ENCODE peak calls at places on chromosomes 12 and 14, in four cellular contexts. X is CD8-positive, alpha-beta T cell; I is astrocyte; Q is upper lobe of right lung. W is an unnamed sample. For H3K4me1, the result is how much of the 10 kb centered on the place peaks cover.

GRCh38 chr12:94282675-94283074 is 134.3 kb downstream of the PLXNC1 start:
- DNase-seq in X (peak), I (no peak), Q (peak), W (peak)

GRCh38 chr14:104564744-104565679 is 14.6 kb upstream of the C14orf180 start:
- DNase-seq in X (no peak), I (no peak), Q (no peak), W (no peak)

GRCh38 chr14:35878272-35879140 is 52.4 kb downstream of the BRMS1L start:
- DNase-seq in X (no peak), I (peak), Q (no peak), W (no peak)

GRCh38 chr12:130967631-130968030 is 13.9 kb downstream of the ADGRD1 start:
- DNase-seq in X (no peak), I (no peak), Q (no peak), W (no peak)

GRCh38 chr14:77508249-77508648 is 9.6 kb upstream of the ISM2 start:
- DNase-seq in X (no peak), I (peak), Q (no peak), W (no peak)

GRCh38 chr12:128661216-128661550 is 162.6 kb downstream of the SLC15A4 start:
- DNase-seq in X (no peak), I (no peak), Q (no peak), W (no peak)

GRCh38 chr14:30375280-30375892 is 183.6 kb upstream of the G2E3 start:
- DNase-seq in X (peak), I (peak), Q (no peak), W (peak)

GRCh38 chr12:26723379-26724308 is 109.3 kb downstream of the ITPR2 start:
- DNase-seq in X (no peak), I (peak), Q (no peak), W (no peak)

GRCh38 chr12:57106021-57106708 is 5.0 kb downstream of the STAT6 start:
- DNase-seq in X (no peak), I (no peak), Q (no peak), W (no peak)

GRCh38 chr12:8948711-8949524 is 527 bp downstream of the M6PR start:
- DNase-seq in X (no peak), I (peak), Q (no peak), W (peak)

GRCh38 chr12:75853621-75854020 is 178.0 kb downstream of the PHLDA1 start:
- DNase-seq in X (no peak), I (no peak), Q (no peak), W (no peak)

GRCh38 chr14:93032301-93032929 is 83.3 kb downstream of the ITPK1 start:
- DNase-seq in X (no peak), I (no peak), Q (no peak), W (no peak)

GRCh38 chr14:101033006-101033405 is 129.5 kb upstream of the RTL1 start:
- DNase-seq in X (no peak), I (no peak), Q (peak), W (no peak)

GRCh38 chr12:107318804-107319535 is 225.6 kb upstream of the CRY1 start:
- DNase-seq in X (no peak), I (peak), Q (no peak), W (no peak)

GRCh38 chr12:10385181-10385613 is 4.6 kb downstream of the KLRK1 start:
- DNase-seq in X (no peak), I (peak), Q (no peak), W (no peak)

GRCh38 chr12:89162704-89163261 is 189.5 kb downstream of the DUSP6 start:
- DNase-seq in X (no peak), I (peak), Q (peak), W (no peak)

GRCh38 chr14:89902876-89903275 is 51.7 kb downstream of the EFCAB11 start:
- DNase-seq in X (no peak), I (no peak), Q (no peak), W (no peak)

GRCh38 chr12:98470469-98471082 is 44.8 kb upstream of the TMPO start:
- DNase-seq in X (no peak), I (no peak), Q (no peak), W (no peak)

GRCh38 chr14:91048256-91048655 is 12.2 kb downstream of the RPS6KA5 start:
- DNase-seq in X (no peak), I (no peak), Q (no peak), W (no peak)

GRCh38 chr12:93638954-93639353 is 38.2 kb upstream of the CRADD start:
- DNase-seq in X (no peak), I (no peak), Q (no peak), W (no peak)

GRCh38 chr12:25781223-25781622 is 177.3 kb upstream of the RASSF8 start:
- DNase-seq in X (no peak), I (no peak), Q (no peak), W (no peak)

GRCh38 chr12:62673027-62673815 is 206.6 kb downstream of the MON2 start:
- DNase-seq in X (no peak), I (no peak), Q (no peak), W (no peak)

GRCh38 chr14:61562321-61563161 is 132.8 kb upstream of the HIF1A start:
- DNase-seq in X (no peak), I (peak), Q (no peak), W (peak)

GRCh38 chr12:121719926-121720414 is 7.4 kb downstream of the TMEM120B start:
- DNase-seq in X (no peak), I (peak), Q (no peak), W (no peak)

GRCh38 chr14:34539407-34540180 is at the start of gene EAPP:
- DNase-seq in X (peak), I (peak), Q (peak), W (peak)

GRCh38 chr14:75864352-75864751 is 117.4 kb downstream of the TGFB3 start:
- DNase-seq in X (no peak), I (peak), Q (no peak), W (no peak)

GRCh38 chr12:118704517-118704916 is 276.8 kb upstream of the SRRM4 start:
- DNase-seq in X (no peak), I (no peak), Q (no peak), W (no peak)

GRCh38 chr12:78725951-78726550 is 138.5 kb upstream of the SYT1 start:
- DNase-seq in X (no peak), I (no peak), Q (no peak), W (no peak)

GRCh38 chr14:74501135-74501614 is 7.6 kb downstream of the ISCA2 start:
- DNase-seq in X (no peak), I (peak), Q (peak), W (no peak)

GRCh38 chr12:56591111-56591510 is 39.0 kb downstream of the BAZ2A start:
- DNase-seq in X (no peak), I (no peak), Q (no peak), W (no peak)

GRCh38 chr12:118999107-118999506 is 17.8 kb downstream of the SRRM4 start:
- DNase-seq in X (no peak), I (no peak), Q (no peak), W (no peak)

GRCh38 chr12:101670007-101670671 is 27.3 kb upstream of the CHPT1 start:
- DNase-seq in X (peak), I (peak), Q (no peak), W (peak)

GRCh38 chr14:99274346-99275221 is 2.6 kb upstream of the BCL11B start:
- DNase-seq in X (no peak), I (peak), Q (no peak), W (peak)

GRCh38 chr12:120466560-120467315 is 2.8 kb downstream of the SRSF9 start:
- DNase-seq in X (no peak), I (no peak), Q (no peak), W (peak)

GRCh38 chr12:25320123-25321006 is 69.6 kb upstream of the KRAS start:
- DNase-seq in X (no peak), I (peak), Q (no peak), W (no peak)

DNA sequence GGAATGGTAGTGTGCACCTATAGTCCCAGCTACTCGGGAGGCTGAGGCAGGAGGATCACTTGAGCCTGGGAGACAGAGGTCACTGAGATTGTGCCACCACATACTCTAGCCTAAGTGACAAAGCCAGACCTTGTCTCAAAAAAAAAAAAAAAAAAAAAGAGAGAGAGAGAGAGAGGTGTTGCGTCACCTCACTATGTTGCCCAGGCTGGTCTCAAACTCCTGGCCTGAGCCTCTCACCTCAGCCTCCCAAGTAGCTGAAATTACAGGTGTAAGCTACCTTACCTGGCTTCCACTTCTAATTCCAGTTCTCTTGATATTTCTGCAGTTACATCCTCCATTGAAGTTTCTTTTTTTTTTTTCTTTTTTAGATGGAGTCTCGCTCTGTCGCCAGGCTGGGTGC is 94.3 kb downstream of the PRICKLE1 start:
- DNase-seq in X (no peak), I (no peak), Q (no peak), W (no peak)
- H3K4me1 ChIP-seq in X (under half), I (under half), Q (under half), W (under half)

DNA sequence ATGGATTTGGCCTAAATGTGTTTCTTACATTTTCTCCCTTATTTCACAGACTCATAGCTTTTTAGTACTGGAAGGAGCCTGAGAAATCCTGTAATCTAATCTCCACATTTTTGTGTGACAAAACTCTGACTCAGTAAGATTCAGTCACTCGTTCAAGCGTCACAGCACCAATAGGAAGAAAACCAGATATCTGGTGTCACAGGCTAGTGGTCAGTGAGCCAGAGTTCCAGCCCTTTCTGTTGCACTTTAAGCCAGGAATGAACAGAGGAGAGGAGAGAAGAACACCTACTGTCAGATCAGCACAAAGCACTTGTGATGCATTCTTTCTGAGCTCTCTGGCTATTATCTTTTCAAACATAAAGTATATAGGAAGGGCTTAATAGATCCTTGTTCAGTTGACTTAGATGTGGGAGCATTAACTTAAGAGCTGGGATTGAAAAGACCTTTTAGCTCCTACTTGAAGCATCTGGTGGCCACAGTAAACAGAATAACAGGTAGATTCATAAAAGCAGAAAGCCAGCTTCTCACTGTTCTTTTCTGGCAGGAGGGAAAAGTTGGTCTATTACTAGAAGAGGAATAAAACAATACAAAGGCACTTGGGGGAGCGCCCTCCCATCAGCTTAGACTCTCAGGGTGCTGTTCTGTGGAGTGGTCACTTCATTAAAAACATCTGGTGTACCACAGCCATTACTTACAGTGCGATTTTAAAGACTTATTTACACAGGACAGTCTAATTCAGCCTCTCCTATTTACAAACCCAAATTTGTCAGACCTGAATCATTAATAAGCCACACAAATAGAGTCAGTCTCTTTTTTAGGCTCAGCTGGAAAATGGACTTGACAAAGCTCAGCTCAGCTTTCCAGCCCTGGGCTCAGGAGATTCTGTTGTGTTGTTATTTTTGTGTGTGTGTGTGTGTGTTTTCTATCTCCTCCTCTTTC is 12.2 kb upstream of the NID2 start:
- DNase-seq in X (no peak), I (peak), Q (no peak), W (no peak)
- H3K4me1 ChIP-seq in X (under half), I (half or more), Q (under half), W (under half)

GRCh38 chr12:47819544-47819901 is 180 bp downstream of the HDAC7 start:
- DNase-seq in X (no peak), I (no peak), Q (no peak), W (no peak)

GRCh38 chr12:47818007-47818376 is 1.7 kb downstream of the HDAC7 start:
- DNase-seq in X (no peak), I (no peak), Q (peak), W (no peak)

GRCh38 chr12:47818382-47818700 is 1.4 kb downstream of the HDAC7 start:
- DNase-seq in X (no peak), I (no peak), Q (no peak), W (no peak)

GRCh38 chr12:47819902-47820630 is at the start of gene HDAC7:
- DNase-seq in X (peak), I (peak), Q (peak), W (peak)

DNA sequence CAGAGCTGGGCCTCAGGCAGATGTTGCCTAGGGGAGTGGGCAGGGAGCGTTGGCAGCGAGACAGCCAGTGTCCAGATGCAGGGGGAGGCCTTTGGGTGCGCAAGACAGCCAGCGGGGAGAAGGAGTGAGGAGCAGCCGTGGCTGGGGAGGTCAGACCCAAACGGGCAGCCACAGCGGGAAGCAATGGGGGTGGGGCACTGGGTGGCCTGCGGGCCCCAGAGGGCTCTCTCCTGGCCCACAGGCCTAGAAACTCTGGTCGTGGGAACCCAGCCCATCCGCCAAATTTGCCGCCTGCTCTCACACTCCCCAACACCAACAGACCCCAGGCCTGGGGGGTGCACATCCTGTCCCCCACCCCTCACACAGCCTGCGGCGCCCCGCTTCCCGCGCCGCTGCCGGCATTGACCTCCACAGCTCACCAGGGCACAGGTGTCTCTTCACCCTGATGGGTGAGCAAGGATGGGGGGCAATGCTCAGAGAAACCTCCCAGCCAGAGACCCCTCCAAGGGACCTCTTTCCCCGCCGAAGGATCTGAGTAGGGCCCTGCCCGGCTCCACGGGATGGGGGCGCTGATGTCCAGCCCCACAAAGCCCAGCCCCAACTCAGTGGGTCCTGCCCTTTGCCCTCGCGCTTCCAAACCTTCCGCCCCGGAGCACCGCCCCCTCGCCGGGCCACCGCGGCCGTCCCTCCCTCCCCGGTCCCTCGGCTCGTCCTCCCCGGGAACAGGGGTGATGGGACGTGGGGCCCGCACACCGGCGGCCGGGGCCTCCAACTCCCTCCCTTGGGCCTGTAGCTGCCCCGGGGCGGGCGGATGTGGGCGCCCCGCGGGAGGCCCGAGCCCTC is 781 bp downstream of the HDAC7 start:
- DNase-seq in X (no peak), I (no peak), Q (peak), W (peak)
- H3K4me1 ChIP-seq in X (half or more), I (half or more), Q (half or more), W (half or more)

GRCh38 chr12:46261658-46262057 is 7.2 kb downstream of the SLC38A1 start:
- DNase-seq in X (no peak), I (no peak), Q (no peak), W (no peak)
- H3K4me1 ChIP-seq in X (half or more), I (under half), Q (under half), W (half or more)

DNA sequence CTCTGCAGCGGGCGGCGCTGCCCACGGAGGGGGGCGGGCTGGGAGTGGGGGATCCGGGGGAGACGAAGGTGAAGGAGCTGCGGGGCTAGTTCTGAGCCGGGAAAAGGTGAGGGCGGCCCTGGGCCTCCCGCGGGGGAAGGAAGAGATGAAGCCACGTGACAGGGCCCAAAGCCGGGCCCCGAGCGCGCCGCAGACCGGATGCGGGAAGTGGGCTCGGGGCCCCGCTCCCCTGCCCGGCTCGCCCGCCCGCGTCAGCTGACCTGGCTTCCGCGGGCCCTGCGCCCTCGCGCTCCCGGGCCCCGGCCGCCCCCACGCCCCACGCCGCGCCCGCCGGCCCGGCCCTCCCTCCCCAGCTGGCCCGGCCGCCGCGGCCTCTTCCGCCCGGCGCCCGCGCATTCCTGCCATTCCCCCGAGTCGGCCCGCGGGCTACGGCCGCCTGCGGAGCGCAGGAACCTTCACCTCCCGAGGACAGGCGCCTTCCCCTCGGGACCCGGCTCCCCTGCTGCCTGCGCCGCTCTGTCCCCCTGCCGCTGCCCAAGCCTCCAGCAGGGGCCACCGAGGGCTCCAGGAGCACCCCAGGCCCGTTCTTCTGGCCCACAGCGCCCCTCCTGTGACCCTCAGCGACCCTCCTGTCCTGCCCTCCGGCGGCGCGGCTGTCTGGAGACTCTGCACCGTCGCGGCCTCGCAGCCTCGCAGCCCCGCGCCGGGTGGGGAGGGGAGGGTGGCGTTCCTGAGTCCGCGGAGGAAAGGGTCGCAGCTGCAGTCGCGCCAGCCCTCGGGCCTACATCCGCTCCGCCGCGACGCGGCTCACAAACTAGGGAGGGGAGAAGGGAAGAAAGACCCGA is 20.4 kb downstream of the NINJ2 start:
- DNase-seq in X (peak), I (peak), Q (peak), W (peak)
- H3K4me1 ChIP-seq in X (under half), I (under half), Q (half or more), W (under half)

GRCh38 chr14:64221604-64222003 is 72.6 kb downstream of the ESR2 start:
- DNase-seq in X (no peak), I (no peak), Q (no peak), W (no peak)

GRCh38 chr14:64220466-64220865 is 73.7 kb downstream of the ESR2 start:
- DNase-seq in X (no peak), I (no peak), Q (no peak), W (no peak)

GRCh38 chr14:64229489-64229888 is 64.7 kb downstream of the ESR2 start:
- DNase-seq in X (no peak), I (no peak), Q (no peak), W (no peak)

GRCh38 chr14:64227856-64228255 is 66.3 kb downstream of the ESR2 start:
- DNase-seq in X (no peak), I (no peak), Q (no peak), W (no peak)

GRCh38 chr14:64225156-64225757 is 68.9 kb downstream of the ESR2 start:
- DNase-seq in X (no peak), I (no peak), Q (no peak), W (no peak)
- H3K4me1 ChIP-seq in X (under half), I (under half), Q (under half), W (under half)

DNA sequence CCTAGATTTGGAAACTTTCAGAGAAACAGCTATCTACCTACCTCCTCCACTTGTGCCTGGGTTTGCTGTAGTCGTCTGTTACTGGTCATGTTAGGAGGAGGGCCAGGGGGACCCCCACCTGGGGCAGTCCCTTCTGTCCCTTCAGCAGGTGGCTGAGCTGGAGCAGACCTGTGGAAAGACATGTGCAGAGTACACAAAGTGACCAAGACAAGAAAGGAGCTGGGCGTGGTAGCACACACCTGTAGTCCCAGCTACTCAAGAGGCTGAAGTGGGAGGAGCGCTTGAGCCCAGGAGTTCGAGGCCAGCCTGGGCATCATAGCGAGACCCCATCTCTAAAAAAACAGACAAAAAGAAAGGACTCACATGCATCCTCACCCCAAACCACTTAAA is 4.3 kb downstream of the VAMP1 start:
- DNase-seq in X (no peak), I (no peak), Q (no peak), W (no peak)
- H3K4me1 ChIP-seq in X (half or more), I (under half), Q (under half), W (half or more)